ENCODE peak calls at places on chromosomes 12 and 14, in eight cellular contexts. D, Z, N, J, H, T, I and M are unnamed samples.
A peak's percentile ranks its signal among the peaks of the same experiment; 100 is the strongest.

GRCh38 chr12:50542448-50542847 is 37.7 kb downstream of the DIP2B start:
- DNase-seq in I (no peak), D (no peak), N (no peak), T (no peak), Z (no peak), H (peak; percentile 77), J (no peak), M (peak; percentile 14)

GRCh38 chr14:102776761-102777710 is at the start of gene TRAF3:
- DNase-seq in I (peak; percentile 92), Z (no peak), T (peak; percentile 86), D (peak; percentile 82), J (peak; percentile 72), N (peak; percentile 57), H (peak; percentile 42), M (peak; percentile 88)

GRCh38 chr12:69988601-69989194 is 163.7 kb downstream of the MYRFL start:
- DNase-seq in H (no peak), J (no peak), Z (no peak), I (no peak), D (peak; percentile 80), N (no peak), T (no peak), M (peak; percentile 34)

GRCh38 chr12:41277019-41277770 is 89.1 kb downstream of the PDZRN4 start:
- DNase-seq in I (no peak), D (peak; percentile 69), N (peak; percentile 36), T (no peak), H (peak; percentile 55), Z (no peak), J (peak; percentile 10), M (peak; percentile 56)

GRCh38 chr12:124392271-124392990 is 97.5 kb downstream of the RFLNA start:
- DNase-seq in H (peak; percentile 92), Z (no peak), D (no peak), N (no peak), J (no peak), I (no peak), T (peak; percentile 13), M (no peak)

GRCh38 chr12:578743-579449 is 84.3 kb downstream of the NINJ2 start:
- DNase-seq in H (peak; percentile 31), T (no peak), I (no peak), Z (no peak), D (no peak), J (no peak), N (no peak), M (no peak)

GRCh38 chr14:38078393-38078792 is 129.3 kb upstream of the SSTR1 start:
- DNase-seq in I (no peak), J (no peak), N (no peak), T (peak; percentile 63), H (no peak), D (no peak), Z (no peak), M (no peak)

GRCh38 chr14:19878029-19878642 is 3.2 kb downstream of the OR4K2 start:
- DNase-seq in D (no peak), I (no peak), H (peak; percentile 36), Z (no peak), N (peak; percentile 5), T (no peak), J (no peak), M (no peak)

GRCh38 chr12:127964717-127965116 is 302.3 kb upstream of the TMEM132C start:
- DNase-seq in I (no peak), J (no peak), D (no peak), H (peak; percentile 18), Z (no peak), N (no peak), T (no peak), M (no peak)

GRCh38 chr12:88574278-88574677 is 6.0 kb downstream of the KITLG start:
- DNase-seq in N (no peak), H (no peak), Z (no peak), T (no peak), J (no peak), D (no peak), I (no peak), M (no peak)

GRCh38 chr14:100691395-100692025 is 35.2 kb upstream of the DLK1 start:
- DNase-seq in Z (no peak), J (no peak), H (no peak), D (no peak), N (no peak), T (no peak), I (no peak), M (no peak)

GRCh38 chr12:76259071-76259470 is 89.1 kb downstream of the BBS10 start:
- DNase-seq in N (no peak), Z (no peak), D (peak; percentile 39), T (no peak), H (no peak), J (no peak), I (no peak), M (no peak)

GRCh38 chr14:97459180-97459579 is 662.0 kb downstream of the VRK1 start:
- DNase-seq in N (no peak), Z (no peak), I (no peak), T (no peak), D (no peak), J (no peak), H (no peak), M (no peak)

GRCh38 chr12:123263196-123263817 is 8.3 kb downstream of the CDK2AP1 start:
- DNase-seq in N (no peak), J (no peak), I (no peak), H (no peak), Z (no peak), T (no peak), D (no peak), M (no peak)

GRCh38 chr12:93844385-93844784 is 167.2 kb downstream of the CRADD start:
- DNase-seq in J (no peak), I (no peak), N (no peak), Z (no peak), H (no peak), T (no peak), D (no peak), M (no peak)

GRCh38 chr14:22383515-22384166 is 205.4 kb downstream of the DAD1 start:
- DNase-seq in T (no peak), J (no peak), N (no peak), H (no peak), D (no peak), I (no peak), Z (no peak), M (no peak)

GRCh38 chr12:31813305-31813704 is 84.5 kb upstream of the AMN1 start:
- DNase-seq in H (peak; percentile 31), T (no peak), J (no peak), D (peak; percentile 21), N (peak; percentile 45), Z (no peak), I (no peak), M (peak; percentile 26)

GRCh38 chr12:124655317-124656213 is 88.2 kb upstream of the NCOR2 start:
- DNase-seq in H (peak; percentile 45), J (peak; percentile 87), N (no peak), Z (no peak), I (peak; percentile 89), D (peak; percentile 98), T (no peak), M (peak; percentile 48)

GRCh38 chr14:91890291-91890749 is 23.0 kb upstream of the TC2N start:
- DNase-seq in I (no peak), Z (no peak), D (peak; percentile 50), J (no peak), N (no peak), H (no peak), T (peak; percentile 24), M (no peak)

GRCh38 chr14:104998801-104999200 is 13.2 kb downstream of the CLBA1 start:
- DNase-seq in I (peak; percentile 52), T (no peak), N (no peak), D (no peak), J (no peak), Z (no peak), H (no peak), M (no peak)

GRCh38 chr14:20328705-20329104 is 4.4 kb downstream of the CCNB1IP1 start:
- DNase-seq in J (no peak), T (no peak), H (no peak), N (no peak), Z (no peak), D (no peak), I (no peak), M (no peak)

GRCh38 chr12:62640910-62641448 is 174.4 kb downstream of the MON2 start:
- DNase-seq in H (peak; percentile 49), T (no peak), N (no peak), J (no peak), Z (no peak), D (peak; percentile 47), I (no peak), M (no peak)

GRCh38 chr12:127903146-127903545 is 363.8 kb upstream of the TMEM132C start:
- DNase-seq in J (no peak), H (no peak), T (no peak), N (no peak), I (no peak), D (no peak), Z (no peak), M (no peak)

GRCh38 chr14:31122921-31123320 is 84.7 kb downstream of the HECTD1 start:
- DNase-seq in I (no peak), J (no peak), N (no peak), Z (no peak), D (no peak), T (no peak), H (no peak), M (no peak)
- H3K4me3 ChIP-seq in I (no peak overlapping the region), J (no peak overlapping the region), N (no peak overlapping the region), Z (no peak overlapping the region), D (no peak overlapping the region), T (no peak overlapping the region), H (no peak overlapping the region), M (no peak overlapping the region)

DNA sequence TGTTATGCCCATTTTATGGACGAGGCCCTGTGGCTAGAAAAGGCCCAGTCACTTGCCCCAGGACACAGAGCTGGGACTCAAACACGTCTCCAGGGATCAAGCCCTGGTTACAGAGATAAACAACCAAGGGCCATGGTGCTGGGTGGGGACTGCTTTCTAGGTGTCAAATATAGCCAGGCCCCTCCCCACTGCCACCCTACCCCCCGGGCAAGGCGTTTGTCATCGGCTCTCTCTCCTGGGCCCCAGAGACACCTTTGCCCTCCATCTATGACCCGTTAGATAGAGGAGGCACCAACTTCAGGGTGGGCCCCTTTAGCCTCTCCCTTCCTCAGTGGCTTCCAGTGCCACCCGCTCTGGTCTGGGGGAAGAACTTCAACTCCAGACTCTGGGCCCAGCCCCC is 18.0 kb downstream of the LTBP2 start:
- DNase-seq in N (no peak), H (no peak), T (no peak), I (no peak), Z (no peak), J (no peak), D (no peak), M (no peak)
- H3K4me1 ChIP-seq in N (peaks cover 14% of the 10 kb centered on the region), H (no peaks in the 10 kb centered on the region), T (no peaks in the 10 kb centered on the region), I (peaks cover 12% of the 10 kb centered on the region), Z (peaks cover 26% of the 10 kb centered on the region), J (peaks cover 51% of the 10 kb centered on the region), D (peaks cover 50% of the 10 kb centered on the region), M (peaks cover 35% of the 10 kb centered on the region)

GRCh38 chr14:94770251-94770749 is 387 bp upstream of the GSC start:
- DNase-seq in H (no peak), D (no peak), T (no peak), N (no peak), J (no peak), Z (no peak), I (no peak), M (no peak)
- H3K4me3 ChIP-seq in H (peak overlapping the region; percentile 67), D (peak overlapping the region; percentile 21), T (peak overlapping the region; percentile 30), N (peak overlapping the region; percentile 49), J (peak overlapping the region; percentile 56), Z (peak overlapping the region; percentile 93), I (peak overlapping the region; percentile 6), M (peak overlapping the region; percentile 57)

DNA sequence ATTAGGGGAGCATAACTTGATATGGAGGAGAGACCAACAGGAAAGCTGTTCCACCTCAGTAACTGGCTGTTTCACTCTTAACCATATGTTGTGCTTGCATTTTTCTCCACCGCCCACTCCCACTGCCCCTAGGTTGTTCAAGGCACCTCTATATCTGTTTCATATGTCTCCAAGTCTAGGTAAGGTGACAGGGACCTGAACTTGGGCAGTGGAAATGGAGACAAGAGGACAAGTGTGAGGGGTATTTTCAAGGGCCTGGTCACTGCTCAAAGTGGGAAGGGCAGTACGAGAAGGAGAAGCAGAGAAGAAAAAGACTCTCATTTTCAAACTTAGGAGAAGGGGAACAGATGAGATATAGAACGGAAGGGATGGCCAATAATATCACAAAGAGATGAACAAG is 3.1 kb downstream of the SLC38A1 start:
- DNase-seq in T (no peak), I (no peak), J (no peak), D (no peak), N (no peak), H (no peak), Z (no peak), M (no peak)
- H3K4me1 ChIP-seq in T (peaks cover 63% of the 10 kb centered on the region), I (no peaks in the 10 kb centered on the region), J (peaks cover 6% of the 10 kb centered on the region), D (peaks cover 59% of the 10 kb centered on the region), N (peaks cover 63% of the 10 kb centered on the region), H (peaks cover 68% of the 10 kb centered on the region), Z (no peaks in the 10 kb centered on the region), M (peaks cover 46% of the 10 kb centered on the region)